ENCODE peak calls at places on chromosomes 16 and 17, in five cellular contexts. T, K, U, O and S are unnamed samples.

GRCh38 chr16:49462989-49463371 is 89.4 kb downstream of the C16orf78 start:
- DNase-seq in T (peak; percentile 71), K (no peak), U (peak; percentile 65), O (no peak), S (no peak)

GRCh38 chr17:82065193-82065637 is 389 bp downstream of the DUS1L start:
- DNase-seq in T (peak; percentile 86), K (no peak), U (no peak), O (no peak), S (no peak)

GRCh38 chr17:28174352-28175046 is 132.0 kb downstream of the NLK start:
- DNase-seq in T (no peak), K (no peak), U (peak; percentile 4), O (no peak), S (no peak)

GRCh38 chr17:10265100-10265810 is 66.8 kb upstream of the GAS7 start:
- DNase-seq in T (no peak), K (no peak), U (no peak), O (no peak), S (no peak)

GRCh38 chr17:31085563-31085962 is 9.2 kb upstream of the NF1 start:
- DNase-seq in T (no peak), K (no peak), U (no peak), O (no peak), S (no peak)

GRCh38 chr17:72839086-72839728 is 253.3 kb downstream of the SLC39A11 start:
- DNase-seq in T (no peak), K (no peak), U (no peak), O (no peak), S (no peak)

GRCh38 chr17:67862614-67863217 is 37.4 kb downstream of the BPTF start:
- DNase-seq in T (no peak), K (no peak), U (no peak), O (no peak), S (no peak)

GRCh38 chr16:54847207-54847606 is 83.5 kb upstream of the IRX5 start:
- DNase-seq in T (no peak), K (no peak), U (no peak), O (no peak), S (no peak)

GRCh38 chr17:17526369-17526768 is 30.2 kb upstream of the RASD1 start:
- DNase-seq in T (no peak), K (peak; percentile 63), U (no peak), O (no peak), S (no peak)

GRCh38 chr17:46152423-46152822 is 40.8 kb downstream of the KANSL1 start:
- DNase-seq in T (no peak), K (no peak), U (peak; percentile 84), O (no peak), S (no peak)

GRCh38 chr17:9205520-9206159 is 184.3 kb downstream of the NTN1 start:
- DNase-seq in T (peak; percentile 53), K (no peak), U (no peak), O (no peak), S (no peak)

GRCh38 chr16:12054396-12054795 is 77.9 kb downstream of the SNX29 start:
- DNase-seq in T (no peak), K (peak; percentile 45), U (no peak), O (no peak), S (peak; percentile 10)

GRCh38 chr16:50621452-50621792 is 59.7 kb downstream of the SNX20 start:
- DNase-seq in T (no peak), K (no peak), U (no peak), O (no peak), S (no peak)

GRCh38 chr17:8121531-8122390 is 2.1 kb downstream of the HES7 start:
- DNase-seq in T (peak; percentile 87), K (peak; percentile 59), U (peak; percentile 86), O (peak; percentile 67), S (no peak)

GRCh38 chr16:4021070-4021779 is 95.0 kb downstream of the ADCY9 start:
- DNase-seq in T (no peak), K (no peak), U (no peak), O (no peak), S (peak; percentile 88)

GRCh38 chr17:68291836-68292688 is 767 bp downstream of the ARSG start:
- DNase-seq in T (peak; percentile 100), K (peak; percentile 67), U (peak; percentile 96), O (peak; percentile 54), S (peak; percentile 95)

GRCh38 chr16:20740901-20741491 is 622 bp downstream of the THUMPD1 start:
- DNase-seq in T (peak; percentile 98), K (peak; percentile 94), U (peak; percentile 88), O (peak; percentile 88), S (peak; percentile 95)

GRCh38 chr16:80518436-80518835 is 22.4 kb upstream of the DYNLRB2 start:
- DNase-seq in T (no peak), K (no peak), U (peak; percentile 4), O (no peak), S (no peak)

GRCh38 chr16:70610273-70611223 is 35.8 kb upstream of the IL34 start:
- DNase-seq in T (peak; percentile 41), K (peak; percentile 70), U (no peak), O (no peak), S (no peak)

GRCh38 chr16:26542198-26542597 is 524.5 kb upstream of the C16orf82 start:
- DNase-seq in T (no peak), K (no peak), U (no peak), O (no peak), S (no peak)

GRCh38 chr17:58335779-58336455 is 7.3 kb upstream of the TSPOAP1 start:
- DNase-seq in T (peak; percentile 90), K (no peak), U (peak; percentile 89), O (no peak), S (peak; percentile 61)

GRCh38 chr17:3603119-3603869 is 5.9 kb downstream of the TRPV1 start:
- DNase-seq in T (no peak), K (no peak), U (no peak), O (no peak), S (no peak)

GRCh38 chr16:85789773-85790172 is 9.6 kb downstream of the EMC8 start:
- DNase-seq in T (no peak), K (no peak), U (peak; percentile 51), O (no peak), S (no peak)

GRCh38 chr17:74282587-74283370 is 8.7 kb downstream of the DNAI2 start:
- DNase-seq in T (no peak), K (no peak), U (no peak), O (no peak), S (no peak)

GRCh38 chr16:85185281-85185680 is 73.0 kb upstream of the CIBAR2 start:
- DNase-seq in T (no peak), K (no peak), U (no peak), O (no peak), S (no peak)

GRCh38 chr17:17350491-17351355 is 47.5 kb downstream of the NT5M start:
- DNase-seq in T (peak; percentile 58), K (no peak), U (no peak), O (no peak), S (peak; percentile 60)

GRCh38 chr17:36198831-36199465 is 2.4 kb upstream of the CCL3L1 start:
- DNase-seq in T (no peak), K (no peak), U (no peak), O (no peak), S (no peak)

GRCh38 chr17:65053354-65053881 is 3.1 kb downstream of the GNA13 start:
- DNase-seq in T (no peak), K (no peak), U (no peak), O (no peak), S (no peak)

GRCh38 chr17:65052585-65052984 is 4.0 kb downstream of the GNA13 start:
- DNase-seq in T (no peak), K (no peak), U (no peak), O (no peak), S (no peak)

GRCh38 chr17:65050438-65050837 is 6.1 kb downstream of the GNA13 start:
- DNase-seq in T (no peak), K (no peak), U (peak; percentile 59), O (no peak), S (no peak)

GRCh38 chr17:65054602-65055001 is 1.9 kb downstream of the GNA13 start:
- DNase-seq in T (no peak), K (no peak), U (no peak), O (no peak), S (no peak)

DNA sequence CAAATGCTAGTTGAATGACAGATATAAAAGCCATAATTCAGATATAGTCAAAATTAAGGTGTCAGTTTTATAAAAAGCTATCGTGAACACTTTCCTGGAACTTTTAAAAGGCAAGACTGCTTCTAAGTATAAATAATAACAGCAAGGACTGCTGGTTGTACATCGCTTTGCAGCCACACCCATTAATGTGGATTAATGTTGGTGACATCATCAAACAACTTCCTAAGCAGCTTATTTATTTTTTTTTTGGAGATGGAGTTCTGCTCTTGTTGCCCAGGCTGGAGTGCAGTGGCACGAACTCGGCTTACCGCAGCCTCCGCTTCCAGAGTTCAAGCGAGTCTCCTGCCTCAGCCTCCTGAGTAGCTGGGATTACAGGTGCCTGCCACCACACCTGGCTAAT is 4.6 kb downstream of the GNA13 start:
- DNase-seq in T (no peak), K (no peak), U (no peak), O (no peak), S (no peak)
- H3K36me3 ChIP-seq in T (peaks cover 43% of the 10 kb centered on the region), K (no peaks in the 10 kb centered on the region), U (peaks cover 89% of the 10 kb centered on the region), O (no peaks in the 10 kb centered on the region), S (peaks cover 45% of the 10 kb centered on the region)

GRCh38 chr17:77372444-77373297 is 231.9 kb downstream of the SEC14L1 start:
- DNase-seq in T (peak; percentile 95), K (peak; percentile 88), U (peak; percentile 77), O (peak; percentile 89), S (peak; percentile 90)

GRCh38 chr17:77370536-77370935 is 229.8 kb downstream of the SEC14L1 start:
- DNase-seq in T (peak; percentile 33), K (no peak), U (no peak), O (no peak), S (no peak)

GRCh38 chr17:77371117-77371887 is 230.5 kb downstream of the SEC14L1 start:
- DNase-seq in T (peak; percentile 72), K (no peak), U (no peak), O (no peak), S (no peak)

GRCh38 chr17:77373298-77374169 is 232.8 kb downstream of the SEC14L1 start:
- DNase-seq in T (peak; percentile 88), K (peak; percentile 61), U (peak; percentile 31), O (peak; percentile 75), S (peak; percentile 79)

DNA sequence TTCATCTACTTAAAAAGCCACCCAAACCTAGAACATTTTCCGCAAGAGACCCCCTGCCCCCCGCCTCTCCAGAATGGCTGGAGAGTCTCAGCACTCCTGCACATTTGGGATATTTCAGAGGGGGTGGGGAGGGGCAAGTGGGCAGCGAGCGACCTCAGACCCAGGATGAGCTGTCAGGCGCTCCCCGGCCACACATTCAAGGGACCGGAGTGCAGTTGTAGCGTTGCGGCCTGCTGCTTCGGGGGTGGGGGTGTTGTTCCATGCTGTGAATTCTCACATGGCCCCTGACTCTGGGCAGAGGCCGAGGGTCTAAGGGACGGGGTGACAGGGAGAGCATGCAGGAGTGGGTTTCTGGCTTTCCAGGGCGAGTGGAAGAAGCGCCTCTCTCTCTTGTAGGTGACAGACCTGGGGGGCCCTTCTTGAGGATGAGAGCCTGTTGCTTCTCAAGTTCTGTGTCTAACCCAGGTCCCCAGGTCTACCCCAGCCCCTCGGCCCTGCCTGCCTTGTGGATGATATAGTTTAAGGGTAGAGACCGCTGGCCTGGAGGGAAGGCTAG is 231.2 kb downstream of the SEC14L1 start:
- DNase-seq in T (peak; percentile 77), K (no peak), U (no peak), O (peak; percentile 28), S (peak; percentile 62)
- H3K27ac ChIP-seq in T (peak overlapping the region; percentile 95), K (peak overlapping the region; percentile 94), U (no peak overlapping the region), O (peak overlapping the region; percentile 97), S (peak overlapping the region; percentile 91)

GRCh38 chr17:1959871-1960569 is 65.1 kb downstream of the RTN4RL1 start:
- DNase-seq in T (no peak), K (peak; percentile 65), U (no peak), O (peak; percentile 27), S (no peak)
- H3K36me3 ChIP-seq in T (no peaks in the 10 kb centered on the region), K (no peaks in the 10 kb centered on the region), U (no peaks in the 10 kb centered on the region), O (no peaks in the 10 kb centered on the region), S (no peaks in the 10 kb centered on the region)

GRCh38 chr16:57538235-57538711 is 1.9 kb upstream of the CCDC102A start:
- DNase-seq in T (peak; percentile 57), K (no peak), U (no peak), O (peak; percentile 9), S (no peak)
- H3K27ac ChIP-seq in T (peak overlapping the region; percentile 94), K (no peak overlapping the region), U (peak overlapping the region; percentile 75), O (no peak overlapping the region), S (no peak overlapping the region)